ENCODE peak calls at places on chromosome 19, in five cellular contexts. G is AG09309, R is stomach, O is left lung, W is H1. P is an unnamed sample.

GRCh38 chr19:53538378-53539109 is 599 bp downstream of the ZNF331 start:
- DNase-seq in G (no peak), R (no peak), O (no peak), W (no peak), P (no peak)

GRCh38 chr19:30799854-30800755 is 427.9 kb downstream of the ZNF536 start:
- DNase-seq in G (no peak), R (peak; percentile 28), O (peak; percentile 42), W (peak; percentile 27), P (no peak)

GRCh38 chr19:32674153-32674958 is 624 bp downstream of the ANKRD27 start:
- DNase-seq in G (no peak), R (no peak), O (no peak), W (no peak), P (no peak)

GRCh38 chr19:13774217-13775191 is at the start of gene C19orf53:
- DNase-seq in G (peak; percentile 74), R (peak; percentile 89), O (peak; percentile 92), W (no peak), P (peak; percentile 91)

GRCh38 chr19:55638864-55639359 is 1.9 kb upstream of the ZNF580 start:
- DNase-seq in G (no peak), R (no peak), O (no peak), W (no peak), P (peak; percentile 66)

GRCh38 chr19:31346660-31347059 is 2.6 kb downstream of the TSHZ3 start:
- DNase-seq in G (no peak), R (no peak), O (no peak), W (no peak), P (no peak)

GRCh38 chr19:33514885-33515485 is 6.6 kb downstream of the PEPD start:
- DNase-seq in G (no peak), R (no peak), O (no peak), W (no peak), P (no peak)

GRCh38 chr19:16035601-16036297 is 40.5 kb upstream of the TPM4 start:
- DNase-seq in G (no peak), R (no peak), O (no peak), W (no peak), P (no peak)

GRCh38 chr19:14837391-14837790 is 2.4 kb upstream of the OR7A5 start:
- DNase-seq in G (no peak), R (no peak), O (no peak), W (no peak), P (no peak)

GRCh38 chr19:4164262-4164661 is 10.8 kb downstream of the CREB3L3 start:
- DNase-seq in G (no peak), R (no peak), O (no peak), W (no peak), P (no peak)

GRCh38 chr19:23283925-23284324 is 33.7 kb upstream of the ZNF724 start:
- DNase-seq in G (no peak), R (peak; percentile 50), O (no peak), W (peak; percentile 54), P (peak; percentile 64)

GRCh38 chr19:46951236-46951986 is 68.2 kb upstream of the NPAS1 start:
- DNase-seq in G (no peak), R (no peak), O (no peak), W (no peak), P (no peak)

GRCh38 chr19:46080561-46080960 is 39.8 kb upstream of the IGFL4 start:
- DNase-seq in G (peak; percentile 59), R (no peak), O (peak; percentile 70), W (no peak), P (no peak)

GRCh38 chr19:30672926-30673325 is 300.7 kb downstream of the ZNF536 start:
- DNase-seq in G (no peak), R (peak; percentile 4), O (no peak), W (no peak), P (no peak)

GRCh38 chr19:3512562-3512961 is 6.5 kb downstream of the FZR1 start:
- DNase-seq in G (no peak), R (no peak), O (no peak), W (no peak), P (no peak)

GRCh38 chr19:45515081-45515624 is 7.9 kb downstream of the VASP start:
- DNase-seq in G (no peak), R (no peak), O (peak; percentile 83), W (no peak), P (no peak)

GRCh38 chr19:13363954-13364353 is 142.3 kb downstream of the CACNA1A start:
- DNase-seq in G (no peak), R (no peak), O (no peak), W (no peak), P (no peak)

GRCh38 chr19:27974082-27974513 is 1238.9 kb downstream of the UQCRFS1 start:
- DNase-seq in G (no peak), R (peak; percentile 43), O (no peak), W (no peak), P (no peak)

GRCh38 chr19:16259385-16260159 is 61.9 kb downstream of the AP1M1 start:
- DNase-seq in G (no peak), R (no peak), O (no peak), W (no peak), P (no peak)

GRCh38 chr19:46515879-46516350 is 20.2 kb upstream of the PNMA8B start:
- DNase-seq in G (no peak), R (no peak), O (no peak), W (no peak), P (peak; percentile 24)

GRCh38 chr19:14632286-14632685 is 42.4 kb downstream of the ADGRE3 start:
- DNase-seq in G (no peak), R (no peak), O (no peak), W (no peak), P (no peak)

GRCh38 chr19:16025108-16026101 is 50.9 kb upstream of the TPM4 start:
- DNase-seq in G (peak; percentile 16), R (peak; percentile 54), O (no peak), W (no peak), P (no peak)

GRCh38 chr19:50964266-50964665 is 5.1 kb downstream of the KLK6 start:
- DNase-seq in G (no peak), R (no peak), O (no peak), W (no peak), P (no peak)
- H3K4me3 ChIP-seq in G (no peak overlapping the region), R (no peak overlapping the region), O (no peak overlapping the region), W (no peak overlapping the region), P (no peak overlapping the region)

GRCh38 chr19:58511353-58512208 is at the start of gene SLC27A5:
- DNase-seq in G (no peak), R (no peak), O (no peak), W (no peak), P (no peak)

GRCh38 chr19:58515259-58515658 is 3.5 kb upstream of the SLC27A5 start:
- DNase-seq in G (no peak), R (no peak), O (no peak), W (no peak), P (no peak)

GRCh38 chr19:58513694-58514563 is 2.1 kb upstream of the SLC27A5 start:
- DNase-seq in G (peak; percentile 20), R (peak; percentile 94), O (peak; percentile 91), W (peak; percentile 92), P (peak; percentile 94)

GRCh38 chr19:58514564-58515020 is 2.8 kb upstream of the SLC27A5 start:
- DNase-seq in G (no peak), R (no peak), O (no peak), W (no peak), P (no peak)

GRCh38 chr19:58513213-58513693 is 1.5 kb upstream of the SLC27A5 start:
- DNase-seq in G (no peak), R (no peak), O (no peak), W (no peak), P (no peak)
- H3K4me3 ChIP-seq in G (no peak overlapping the region), R (no peak overlapping the region), O (peak overlapping the region; percentile 37), W (peak overlapping the region; percentile 70), P (no peak overlapping the region)

DNA sequence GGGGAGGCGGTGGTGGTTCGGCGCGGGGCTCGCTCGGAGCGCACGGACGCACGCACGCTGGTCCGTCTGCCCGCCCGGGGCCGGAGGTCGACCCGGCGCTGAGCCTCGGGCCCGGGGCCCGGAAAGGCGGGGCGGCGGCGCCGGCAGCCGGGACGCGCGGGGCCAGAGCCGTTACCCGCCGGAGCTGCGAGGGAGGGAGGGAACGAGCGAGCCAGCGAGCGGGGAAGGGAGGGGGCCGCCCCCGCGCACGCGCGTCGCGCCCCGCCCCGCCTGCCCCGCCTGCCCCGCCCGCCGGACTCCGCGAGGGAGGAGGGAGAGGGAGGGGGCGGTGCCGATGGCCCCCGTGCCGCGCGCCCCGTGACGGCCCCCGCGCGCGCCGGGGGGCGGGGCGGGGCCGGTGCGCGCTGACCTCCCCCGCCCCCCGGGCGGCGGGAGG is 15.0 kb downstream of the CIC start:
- DNase-seq in G (no peak), R (peak; percentile 87), O (peak; percentile 79), W (no peak), P (peak; percentile 83)
- H3K4me3 ChIP-seq in G (peak overlapping the region; percentile 17), R (peak overlapping the region; percentile 67), O (peak overlapping the region; percentile 62), W (peak overlapping the region; percentile 49), P (no peak overlapping the region)

GRCh38 chr19:38389101-38389925 is 816 bp downstream of the SPRED3 start:
- DNase-seq in G (no peak), R (no peak), O (no peak), W (no peak), P (peak; percentile 53)
- H3K4me3 ChIP-seq in G (peak overlapping the region; percentile 84), R (peak overlapping the region; percentile 53), O (peak overlapping the region; percentile 54), W (peak overlapping the region; percentile 95), P (no peak overlapping the region)

GRCh38 chr19:41861098-41861768 is 1.2 kb downstream of the RPS19 start:
- DNase-seq in G (no peak), R (no peak), O (no peak), W (no peak), P (no peak)

GRCh38 chr19:41860419-41861097 is 503 bp downstream of the RPS19 start:
- DNase-seq in G (no peak), R (no peak), O (peak; percentile 53), W (no peak), P (peak; percentile 27)

GRCh38 chr19:41862445-41862986 is 2.5 kb downstream of the RPS19 start:
- DNase-seq in G (no peak), R (no peak), O (no peak), W (no peak), P (no peak)

GRCh38 chr19:41863209-41863931 is 3.3 kb downstream of the RPS19 start:
- DNase-seq in G (no peak), R (no peak), O (no peak), W (no peak), P (no peak)

DNA sequence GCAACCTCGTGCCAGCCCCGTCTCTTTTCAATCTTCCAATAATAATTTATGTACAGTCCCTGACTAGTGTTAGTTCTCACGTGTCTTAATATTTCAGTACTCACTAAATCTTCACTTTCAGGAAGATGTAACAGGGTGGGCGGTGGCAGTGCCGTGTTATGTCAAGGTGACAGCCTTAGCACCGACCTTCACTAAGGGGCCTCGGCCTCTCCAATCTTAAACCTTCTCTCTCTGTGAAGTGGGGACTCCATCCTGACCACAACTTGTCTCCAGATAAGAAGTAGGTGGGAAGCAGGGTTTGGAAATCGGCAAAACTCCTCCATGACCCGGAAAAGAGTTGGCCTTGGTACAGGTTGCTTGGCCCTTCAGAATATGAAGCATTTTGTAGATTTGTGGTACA is 1.8 kb downstream of the RPS19 start:
- DNase-seq in G (no peak), R (no peak), O (no peak), W (no peak), P (no peak)
- H3K4me3 ChIP-seq in G (no peak overlapping the region), R (no peak overlapping the region), O (peak overlapping the region; percentile 96), W (peak overlapping the region; percentile 81), P (peak overlapping the region; percentile 92)